ENCODE peak calls at places on chromosomes 13 and 19, in four cellular contexts. One of them, this sample, is unnamed.

GRCh38 chr13:44109986-44110640 is 230.4 kb downstream of the LACC1 start:
- DNase-seq in nucleus accumbens: no peak
- DNase-seq in MCF 10A: no peak
- DNase-seq in NCI-H1048: no peak
- DNase-seq in this sample: no peak

GRCh38 chr19:15247107-15248014 is 15.1 kb upstream of the EPHX3 start:
- DNase-seq in nucleus accumbens: no peak
- DNase-seq in MCF 10A: no peak
- DNase-seq in NCI-H1048: no peak
- DNase-seq in this sample: no peak

GRCh38 chr19:54415208-54415900 is at the start of gene TTYH1:
- DNase-seq in nucleus accumbens: peak; percentile 73
- DNase-seq in MCF 10A: no peak
- DNase-seq in NCI-H1048: no peak
- DNase-seq in this sample: no peak

GRCh38 chr13:32737679-32738078 is 151.4 kb downstream of the PDS5B start:
- DNase-seq in nucleus accumbens: no peak
- DNase-seq in MCF 10A: no peak
- DNase-seq in NCI-H1048: no peak
- DNase-seq in this sample: no peak

GRCh38 chr13:43363156-43363918 is 340.0 kb downstream of the DNAJC15 start:
- DNase-seq in nucleus accumbens: no peak
- DNase-seq in MCF 10A: no peak
- DNase-seq in NCI-H1048: no peak
- DNase-seq in this sample: no peak

GRCh38 chr13:101384929-101385328 is 31.4 kb downstream of the NALCN start:
- DNase-seq in nucleus accumbens: no peak
- DNase-seq in MCF 10A: no peak
- DNase-seq in NCI-H1048: no peak
- DNase-seq in this sample: no peak

GRCh38 chr19:277131-277530 is 14.1 kb downstream of the PLPP2 start:
- DNase-seq in nucleus accumbens: no peak
- DNase-seq in MCF 10A: no peak
- DNase-seq in NCI-H1048: no peak
- DNase-seq in this sample: no peak

GRCh38 chr13:67229438-67230242 is 496 bp downstream of the PCDH9 start:
- DNase-seq in nucleus accumbens: no peak
- DNase-seq in MCF 10A: no peak
- DNase-seq in NCI-H1048: no peak
- DNase-seq in this sample: no peak

GRCh38 chr19:1112254-1113208 is 8.7 kb downstream of the GPX4 start:
- DNase-seq in nucleus accumbens: no peak
- DNase-seq in MCF 10A: no peak
- DNase-seq in NCI-H1048: no peak
- DNase-seq in this sample: no peak

GRCh38 chr13:48505597-48506091 is 27.2 kb downstream of the RCBTB2 start:
- DNase-seq in nucleus accumbens: no peak
- DNase-seq in MCF 10A: no peak
- DNase-seq in NCI-H1048: no peak
- DNase-seq in this sample: no peak

GRCh38 chr13:105363747-105364177 is 1171.7 kb downstream of the EFNB2 start:
- DNase-seq in nucleus accumbens: no peak
- DNase-seq in MCF 10A: no peak
- DNase-seq in NCI-H1048: peak; percentile 63
- DNase-seq in this sample: no peak

GRCh38 chr19:51296331-51297093 is 14.9 kb upstream of the IGLON5 start:
- DNase-seq in nucleus accumbens: no peak
- DNase-seq in MCF 10A: no peak
- DNase-seq in NCI-H1048: no peak
- DNase-seq in this sample: no peak

GRCh38 chr13:98033277-98034247 is 80.1 kb downstream of the IPO5 start:
- DNase-seq in nucleus accumbens: peak; percentile 21
- DNase-seq in MCF 10A: peak; percentile 53
- DNase-seq in NCI-H1048: no peak
- DNase-seq in this sample: no peak

GRCh38 chr13:29993716-29994488 is 143.5 kb upstream of the UBL3 start:
- DNase-seq in nucleus accumbens: peak; percentile 40
- DNase-seq in MCF 10A: peak; percentile 4
- DNase-seq in NCI-H1048: no peak
- DNase-seq in this sample: no peak

GRCh38 chr13:112991611-112992010 is 22.6 kb downstream of the MCF2L start:
- DNase-seq in nucleus accumbens: no peak
- DNase-seq in MCF 10A: no peak
- DNase-seq in NCI-H1048: no peak
- DNase-seq in this sample: no peak

GRCh38 chr13:42007844-42008243 is 40.6 kb upstream of the DGKH start:
- DNase-seq in nucleus accumbens: no peak
- DNase-seq in MCF 10A: no peak
- DNase-seq in NCI-H1048: no peak
- DNase-seq in this sample: no peak

GRCh38 chr13:46831588-46832194 is 34.7 kb upstream of the ESD start:
- DNase-seq in nucleus accumbens: no peak
- DNase-seq in MCF 10A: peak; percentile 62
- DNase-seq in NCI-H1048: no peak
- DNase-seq in this sample: no peak

This sample was measured in iPS DF 19.7.